ENCODE peak calls at places on chromosome 16, in ten cellular contexts. Q is IMR-90, Y is astrocyte, I is MM.1S, M is fibroblast of lung, O is GM23248, V is PC-3, H is H1, S is HepG2, N is mammary epithelial cell. A is an unnamed sample.

GRCh38 chr16:10782628-10783027 is 36.0 kb downstream of the TVP23A start:
- DNase-seq in Q (no peak), I (no peak), V (peak; percentile 19), S (no peak), M (no peak), N (no peak), Y (no peak), O (no peak), H (no peak), A (no peak)

GRCh38 chr16:54054237-54054780 is 232.3 kb downstream of the IRX3 start:
- DNase-seq in M (no peak), S (no peak), V (no peak), I (no peak), Y (no peak), Q (no peak), N (no peak), O (no peak), H (no peak), A (no peak)

GRCh38 chr16:83992624-83993023 is 24.6 kb downstream of the NECAB2 start:
- DNase-seq in Q (peak; percentile 71), N (peak; percentile 67), M (peak; percentile 69), V (peak; percentile 20), I (no peak), Y (peak; percentile 77), O (peak; percentile 79), H (no peak), S (no peak), A (no peak)

GRCh38 chr16:83701494-83701893 is 106.3 kb upstream of the HSBP1 start:
- DNase-seq in Y (no peak), O (peak; percentile 62), H (peak; percentile 92), M (peak; percentile 33), N (peak; percentile 25), V (peak; percentile 41), S (peak; percentile 33), Q (peak; percentile 45), I (peak; percentile 53), A (peak; percentile 72)

GRCh38 chr16:1363501-1364041 is 11.8 kb downstream of the GNPTG start:
- DNase-seq in N (peak; percentile 44), Q (peak; percentile 12), H (peak; percentile 88), I (peak; percentile 43), V (peak; percentile 46), Y (no peak), O (peak; percentile 67), S (peak; percentile 30), M (peak; percentile 16), A (peak; percentile 61)

GRCh38 chr16:69318911-69319289 is 7.8 kb downstream of the VPS4A start:
- DNase-seq in O (no peak), M (no peak), V (no peak), I (no peak), N (no peak), Y (no peak), Q (no peak), H (no peak), S (no peak), A (no peak)

GRCh38 chr16:87123356-87124001 is 193.7 kb downstream of the C16orf95 start:
- DNase-seq in Q (no peak), M (no peak), S (no peak), H (no peak), V (peak; percentile 65), I (no peak), Y (peak; percentile 76), O (no peak), N (no peak), A (no peak)

GRCh38 chr16:66135376-66135775 is 231.1 kb upstream of the CDH5 start:
- DNase-seq in I (no peak), M (no peak), V (no peak), H (no peak), Y (peak; percentile 71), Q (peak; percentile 25), O (no peak), N (no peak), S (no peak), A (no peak)

GRCh38 chr16:15961557-15962205 is 12.3 kb downstream of the ABCC1 start:
- DNase-seq in H (no peak), Y (no peak), I (no peak), M (no peak), V (no peak), S (no peak), N (no peak), O (no peak), Q (no peak), A (no peak)

GRCh38 chr16:51151435-51151950 is 423 bp upstream of the SALL1 start:
- DNase-seq in H (peak; percentile 82), Q (peak; percentile 70), M (peak; percentile 37), S (peak; percentile 86), V (no peak), O (peak; percentile 91), N (no peak), Y (peak; percentile 85), I (no peak), A (no peak)

GRCh38 chr16:19287241-19287640 is 1.7 kb downstream of the CLEC19A start:
- DNase-seq in H (no peak), Y (no peak), V (no peak), N (no peak), O (no peak), M (no peak), S (no peak), Q (no peak), I (no peak), A (no peak)

GRCh38 chr16:1613728-1614225 is 1.6 kb downstream of the CRAMP1 start:
- DNase-seq in M (no peak), Y (no peak), I (no peak), N (peak; percentile 34), Q (no peak), O (peak; percentile 68), S (no peak), H (no peak), V (no peak), A (peak; percentile 26)

GRCh38 chr16:75443301-75443700 is 10.0 kb upstream of the CFDP1 start:
- DNase-seq in S (no peak), Q (peak; percentile 33), Y (no peak), O (peak; percentile 40), N (no peak), V (no peak), M (no peak), I (no peak), H (no peak), A (no peak)

GRCh38 chr16:88613293-88613692 is 25.1 kb upstream of the IL17C start:
- DNase-seq in S (no peak), V (no peak), Q (no peak), O (no peak), I (no peak), Y (no peak), N (no peak), H (no peak), M (no peak), A (no peak)

GRCh38 chr16:50304467-50305440 is 38.4 kb downstream of the ADCY7 start:
- DNase-seq in N (no peak), V (no peak), Y (no peak), H (peak; percentile 44), S (no peak), M (no peak), O (no peak), Q (no peak), I (no peak), A (no peak)

GRCh38 chr16:11796227-11797165 is 562 bp downstream of the ZC3H7A start:
- DNase-seq in Q (peak; percentile 44), I (peak; percentile 40), N (peak; percentile 39), O (peak; percentile 78), H (peak; percentile 63), S (peak; percentile 60), V (peak; percentile 11), M (peak; percentile 60), Y (no peak), A (peak; percentile 25)

GRCh38 chr16:25298165-25298872 is 40.7 kb upstream of the ZKSCAN2 start:
- DNase-seq in O (no peak), N (no peak), M (no peak), V (peak; percentile 51), S (peak; percentile 44), Q (no peak), H (no peak), Y (no peak), I (no peak), A (peak; percentile 29)

GRCh38 chr16:7268182-7268581 is 64.5 kb upstream of the RBFOX1 start:
- DNase-seq in O (peak; percentile 24), S (peak; percentile 44), N (peak; percentile 4), M (no peak), V (peak; percentile 7), I (no peak), Y (no peak), Q (no peak), H (peak; percentile 78), A (peak; percentile 23)

GRCh38 chr16:5605404-5605803 is 507.8 kb upstream of the EEF2KMT start:
- DNase-seq in V (no peak), I (no peak), S (no peak), Y (no peak), M (no peak), O (no peak), H (no peak), N (no peak), Q (no peak), A (no peak)

GRCh38 chr16:55640714-55641327 is 15.0 kb upstream of the SLC6A2 start:
- DNase-seq in I (no peak), Y (no peak), V (no peak), H (no peak), O (no peak), Q (no peak), S (no peak), N (no peak), M (no peak), A (no peak)
- H4K20me1 ChIP-seq in I (no peaks in the 10 kb centered on the region), Y (no peaks in the 10 kb centered on the region), V (no peaks in the 10 kb centered on the region), H (no peaks in the 10 kb centered on the region), O (no peaks in the 10 kb centered on the region), Q (peaks cover 4% of the 10 kb centered on the region), S (no peaks in the 10 kb centered on the region), N (no peaks in the 10 kb centered on the region), M (no peaks in the 10 kb centered on the region), A (no peaks in the 10 kb centered on the region)

GRCh38 chr16:60001523-60001922 is 1267.4 kb upstream of the GOT2 start:
- DNase-seq in Y (no peak), Q (no peak), O (no peak), I (no peak), N (no peak), M (no peak), V (no peak), H (no peak), S (no peak), A (no peak)
- H3K4me3 ChIP-seq in Y (no peak overlapping the region), Q (no peak overlapping the region), O (no peak overlapping the region), I (no peak overlapping the region), N (no peak overlapping the region), M (no peak overlapping the region), V (no peak overlapping the region), H (no peak overlapping the region), S (no peak overlapping the region), A (no peak overlapping the region)

GRCh38 chr16:85808926-85809325 is 9.4 kb downstream of the COX4I1 start:
- DNase-seq in Q (no peak), O (no peak), S (no peak), I (no peak), H (no peak), Y (no peak), N (no peak), V (no peak), M (no peak), A (no peak)
- H3K9ac ChIP-seq in Q (no peak overlapping the region), O (no peak overlapping the region), S (no peak overlapping the region), I (no peak overlapping the region), H (no peak overlapping the region), Y (no peak overlapping the region), N (no peak overlapping the region), V (no peak overlapping the region), M (no peak overlapping the region), A (no peak overlapping the region)

DNA sequence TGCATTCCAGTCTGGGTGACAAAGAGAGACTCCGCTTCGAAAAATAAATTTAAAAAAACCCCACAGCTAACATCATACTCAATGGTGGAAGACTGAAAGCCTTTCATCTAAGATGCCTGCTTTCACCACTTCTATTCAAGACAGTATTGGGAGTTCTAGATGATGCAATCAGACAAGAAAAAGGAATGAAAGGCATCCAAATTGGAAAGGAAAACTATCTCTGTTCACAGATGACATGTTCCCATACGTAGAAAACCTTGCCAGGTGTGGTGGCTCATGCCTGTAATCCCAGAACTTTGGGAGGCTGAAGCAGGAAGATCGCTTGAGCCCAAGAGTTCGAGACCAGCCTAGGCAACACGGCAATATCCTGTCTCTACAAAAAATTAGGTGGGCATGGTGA is 31.1 kb downstream of the RANBP10 start:
- DNase-seq in Y (no peak), Q (no peak), H (no peak), N (no peak), S (no peak), I (no peak), M (no peak), V (no peak), O (no peak), A (no peak)
- H4K20me1 ChIP-seq in Y (peaks cover 45% of the 10 kb centered on the region), Q (peaks cover 26% of the 10 kb centered on the region), H (no peaks in the 10 kb centered on the region), N (no peaks in the 10 kb centered on the region), S (peaks cover 11% of the 10 kb centered on the region), I (no peaks in the 10 kb centered on the region), M (no peaks in the 10 kb centered on the region), V (no peaks in the 10 kb centered on the region), O (no peaks in the 10 kb centered on the region), A (peaks cover 4% of the 10 kb centered on the region)

A was measured in DND-41.